ENCODE peak calls at places on chromosomes 12 and 14, in five cellular contexts. One of them, this sample, is unnamed.

GRCh38 chr12:124463341-124463861 is 104.0 kb downstream of the NCOR2 start:
- DNase-seq in HepG2: no peak
- DNase-seq in SK-N-SH: no peak
- DNase-seq in GM12878: no peak
- DNase-seq in K562: no peak
- DNase-seq in this sample: no peak

GRCh38 chr14:105537580-105538474 is 11.4 kb downstream of the TMEM121 start:
- DNase-seq in HepG2: no peak
- DNase-seq in SK-N-SH: peak; percentile 95
- DNase-seq in GM12878: no peak
- DNase-seq in K562: peak; percentile 79
- DNase-seq in this sample: no peak

GRCh38 chr12:125340791-125341190 is 275.6 kb downstream of the AACS start:
- DNase-seq in HepG2: peak; percentile 3
- DNase-seq in SK-N-SH: no peak
- DNase-seq in GM12878: no peak
- DNase-seq in K562: no peak
- DNase-seq in this sample: no peak

GRCh38 chr14:102819790-102820330 is 42.6 kb downstream of the TRAF3 start:
- DNase-seq in HepG2: no peak
- DNase-seq in SK-N-SH: no peak
- DNase-seq in GM12878: no peak
- DNase-seq in K562: no peak
- DNase-seq in this sample: no peak

GRCh38 chr12:112796067-112796466 is 4.5 kb downstream of the RPH3A start:
- DNase-seq in HepG2: no peak
- DNase-seq in SK-N-SH: no peak
- DNase-seq in GM12878: no peak
- DNase-seq in K562: no peak
- DNase-seq in this sample: no peak

GRCh38 chr12:401235-402126 is at the start of gene CCDC77:
- DNase-seq in HepG2: peak; percentile 89
- DNase-seq in SK-N-SH: peak; percentile 95
- DNase-seq in GM12878: peak; percentile 86
- DNase-seq in K562: peak; percentile 92
- DNase-seq in this sample: peak; percentile 96

GRCh38 chr12:76137611-76138010 is 53.1 kb upstream of the NAP1L1 start:
- DNase-seq in HepG2: no peak
- DNase-seq in SK-N-SH: no peak
- DNase-seq in GM12878: no peak
- DNase-seq in K562: no peak
- DNase-seq in this sample: no peak

GRCh38 chr14:67729072-67729561 is 27.4 kb downstream of the RDH12 start:
- DNase-seq in HepG2: peak; percentile 28
- DNase-seq in SK-N-SH: no peak
- DNase-seq in GM12878: no peak
- DNase-seq in K562: no peak
- DNase-seq in this sample: peak; percentile 51

GRCh38 chr12:31323466-31324115 is 2.4 kb downstream of the SINHCAF start:
- DNase-seq in HepG2: no peak
- DNase-seq in SK-N-SH: no peak
- DNase-seq in GM12878: no peak
- DNase-seq in K562: peak; percentile 44
- DNase-seq in this sample: peak; percentile 67

GRCh38 chr12:26032719-26033241 is 74.3 kb downstream of the RASSF8 start:
- DNase-seq in HepG2: no peak
- DNase-seq in SK-N-SH: no peak
- DNase-seq in GM12878: no peak
- DNase-seq in K562: no peak
- DNase-seq in this sample: no peak

GRCh38 chr12:100211698-100212097 is 11.1 kb downstream of the ACTR6 start:
- DNase-seq in HepG2: no peak
- DNase-seq in SK-N-SH: no peak
- DNase-seq in GM12878: no peak
- DNase-seq in K562: no peak
- DNase-seq in this sample: no peak

GRCh38 chr12:32893008-32893407 is 3.6 kb downstream of the PKP2 start:
- DNase-seq in HepG2: peak; percentile 39
- DNase-seq in SK-N-SH: no peak
- DNase-seq in GM12878: no peak
- DNase-seq in K562: no peak
- DNase-seq in this sample: no peak

GRCh38 chr14:106442857-106443256 is 916.5 kb downstream of the TMEM121 start:
- DNase-seq in HepG2: no peak
- DNase-seq in SK-N-SH: no peak
- DNase-seq in GM12878: no peak
- DNase-seq in K562: no peak
- DNase-seq in this sample: no peak

GRCh38 chr14:68665116-68665515 is 127.8 kb downstream of the ZFP36L1 start:
- DNase-seq in HepG2: no peak
- DNase-seq in SK-N-SH: no peak
- DNase-seq in GM12878: no peak
- DNase-seq in K562: no peak
- DNase-seq in this sample: no peak

GRCh38 chr12:108570743-108571603 is 8.6 kb downstream of the ISCU start:
- DNase-seq in HepG2: peak; percentile 12
- DNase-seq in SK-N-SH: no peak
- DNase-seq in GM12878: no peak
- DNase-seq in K562: no peak
- DNase-seq in this sample: no peak

GRCh38 chr12:106035421-106035820 is 103.3 kb downstream of the NUAK1 start:
- DNase-seq in HepG2: no peak
- DNase-seq in SK-N-SH: no peak
- DNase-seq in GM12878: no peak
- DNase-seq in K562: no peak
- DNase-seq in this sample: no peak

GRCh38 chr12:110661337-110661972 is 27.5 kb downstream of the HVCN1 start:
- DNase-seq in HepG2: no peak
- DNase-seq in SK-N-SH: no peak
- DNase-seq in GM12878: peak; percentile 92
- DNase-seq in K562: no peak
- DNase-seq in this sample: no peak

GRCh38 chr12:6827982-6828670 is at the start of gene P3H3:
- DNase-seq in HepG2: peak; percentile 23
- DNase-seq in SK-N-SH: peak; percentile 84
- DNase-seq in GM12878: no peak
- DNase-seq in K562: peak; percentile 49
- DNase-seq in this sample: peak; percentile 76

GRCh38 chr12:108861878-108862587 is 4.7 kb upstream of the SSH1 start:
- DNase-seq in HepG2: no peak
- DNase-seq in SK-N-SH: no peak
- DNase-seq in GM12878: no peak
- DNase-seq in K562: no peak
- DNase-seq in this sample: no peak

GRCh38 chr12:50934981-50935807 is 17.1 kb upstream of the HIGD1C start:
- DNase-seq in HepG2: peak; percentile 57
- DNase-seq in SK-N-SH: no peak
- DNase-seq in GM12878: no peak
- DNase-seq in K562: no peak
- DNase-seq in this sample: no peak

GRCh38 chr12:93453633-93454032 is 11.9 kb upstream of the UBE2N start:
- DNase-seq in HepG2: no peak
- DNase-seq in SK-N-SH: no peak
- DNase-seq in GM12878: no peak
- DNase-seq in K562: no peak
- DNase-seq in this sample: no peak

GRCh38 chr12:122835693-122836026 is 403 bp downstream of the HIP1R start:
- DNase-seq in HepG2: no peak
- DNase-seq in SK-N-SH: peak; percentile 83
- DNase-seq in GM12878: no peak
- DNase-seq in K562: peak; percentile 87
- DNase-seq in this sample: peak; percentile 51

GRCh38 chr12:131096681-131097181 is 143.0 kb downstream of the ADGRD1 start:
- DNase-seq in HepG2: no peak
- DNase-seq in SK-N-SH: no peak
- DNase-seq in GM12878: no peak
- DNase-seq in K562: no peak
- DNase-seq in this sample: no peak

GRCh38 chr14:55721353-55721752 is 141.3 kb downstream of the KTN1 start:
- DNase-seq in HepG2: no peak
- DNase-seq in SK-N-SH: no peak
- DNase-seq in GM12878: no peak
- DNase-seq in K562: no peak
- DNase-seq in this sample: no peak

GRCh38 chr14:102775855-102776760 is 1.1 kb upstream of the TRAF3 start:
- DNase-seq in HepG2: peak; percentile 43
- DNase-seq in SK-N-SH: no peak
- DNase-seq in GM12878: no peak
- DNase-seq in K562: peak; percentile 22
- DNase-seq in this sample: no peak

GRCh38 chr12:131586269-131586668 is 124.6 kb upstream of the SFSWAP start:
- DNase-seq in HepG2: no peak
- DNase-seq in SK-N-SH: no peak
- DNase-seq in GM12878: no peak
- DNase-seq in K562: no peak
- DNase-seq in this sample: no peak

GRCh38 chr12:110972870-110973269 is 52.5 kb upstream of the MYL2 start:
- DNase-seq in HepG2: no peak
- DNase-seq in SK-N-SH: no peak
- DNase-seq in GM12878: no peak
- DNase-seq in K562: no peak
- DNase-seq in this sample: no peak

GRCh38 chr14:69090187-69090789 is 62.6 kb downstream of the DCAF5 start:
- DNase-seq in HepG2: peak; percentile 33
- DNase-seq in SK-N-SH: peak; percentile 32
- DNase-seq in GM12878: no peak
- DNase-seq in K562: peak; percentile 10
- DNase-seq in this sample: no peak

GRCh38 chr12:67344979-67345710 is 76.0 kb downstream of the CAND1 start:
- DNase-seq in HepG2: no peak
- DNase-seq in SK-N-SH: no peak
- DNase-seq in GM12878: no peak
- DNase-seq in K562: no peak
- DNase-seq in this sample: no peak
- TF ChIP-seq YY1 in HepG2: no peak
- TF ChIP-seq YY1 in SK-N-SH: no peak
- TF ChIP-seq YY1 in GM12878: no peak
- TF ChIP-seq YY1 in K562: no peak
- TF ChIP-seq YY1 in this sample: no peak

GRCh38 chr14:32381869-32382268 is 52.8 kb downstream of the AKAP6 start:
- DNase-seq in HepG2: no peak
- DNase-seq in SK-N-SH: no peak
- DNase-seq in GM12878: no peak
- DNase-seq in K562: no peak
- DNase-seq in this sample: no peak
- TF ChIP-seq RFX5 in HepG2: no peak
- TF ChIP-seq RFX5 in SK-N-SH: no peak
- TF ChIP-seq RFX5 in GM12878: no peak
- TF ChIP-seq RFX5 in K562: no peak
- TF ChIP-seq RFX5 in this sample: no peak

DNA sequence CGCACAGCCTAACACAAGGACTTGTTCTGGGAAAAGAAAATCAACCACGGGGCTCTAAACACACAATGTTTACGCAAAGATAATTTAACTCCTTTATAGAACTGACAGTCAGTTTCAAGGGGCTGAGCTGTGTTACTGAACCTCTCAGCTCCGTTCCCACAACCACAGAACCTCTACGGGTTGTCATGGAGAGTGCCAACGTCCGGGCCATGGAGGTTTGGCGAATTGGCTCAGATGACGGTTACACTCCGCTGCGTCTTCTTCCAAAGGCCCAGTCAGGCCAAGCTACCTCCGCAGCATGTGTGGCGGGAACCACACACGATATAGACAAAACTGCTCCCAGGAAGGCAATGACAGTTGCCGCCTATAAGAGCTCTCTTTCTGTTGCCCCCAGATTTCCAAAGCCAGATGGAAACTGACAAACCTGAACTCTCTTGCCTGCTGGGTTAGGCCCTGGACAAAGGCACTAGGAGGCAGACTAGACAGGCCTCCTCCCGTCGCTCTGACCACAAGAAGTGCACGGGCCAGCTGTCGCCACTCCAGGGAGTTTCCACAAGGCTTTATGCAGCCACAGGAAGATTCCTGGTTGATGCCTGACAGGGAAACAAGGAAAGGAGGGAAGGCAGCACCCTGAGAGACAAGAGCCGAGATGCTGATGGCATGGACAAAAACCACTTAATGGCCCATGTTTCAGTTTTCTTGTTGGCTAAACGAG is 30.3 kb downstream of the CCDC88C start:
- DNase-seq in HepG2: no peak
- DNase-seq in SK-N-SH: no peak
- DNase-seq in GM12878: no peak
- DNase-seq in K562: no peak
- DNase-seq in this sample: no peak
- TF ChIP-seq YY1 in HepG2: no peak
- TF ChIP-seq YY1 in SK-N-SH: no peak
- TF ChIP-seq YY1 in GM12878: no peak
- TF ChIP-seq YY1 in K562: no peak
- TF ChIP-seq YY1 in this sample: no peak

GRCh38 chr12:117142094-117142493 is 42.9 kb upstream of the TESC start:
- DNase-seq in HepG2: no peak
- DNase-seq in SK-N-SH: no peak
- DNase-seq in GM12878: no peak
- DNase-seq in K562: no peak
- DNase-seq in this sample: no peak

GRCh38 chr12:117140397-117141096 is 41.3 kb upstream of the TESC start:
- DNase-seq in HepG2: no peak
- DNase-seq in SK-N-SH: no peak
- DNase-seq in GM12878: no peak
- DNase-seq in K562: no peak
- DNase-seq in this sample: no peak

GRCh38 chr12:117141097-117141898 is 42.1 kb upstream of the TESC start:
- DNase-seq in HepG2: no peak
- DNase-seq in SK-N-SH: no peak
- DNase-seq in GM12878: no peak
- DNase-seq in K562: no peak
- DNase-seq in this sample: no peak

GRCh38 chr12:117144599-117144998 is 45.4 kb upstream of the TESC start:
- DNase-seq in HepG2: no peak
- DNase-seq in SK-N-SH: no peak
- DNase-seq in GM12878: no peak
- DNase-seq in K562: no peak
- DNase-seq in this sample: no peak

DNA sequence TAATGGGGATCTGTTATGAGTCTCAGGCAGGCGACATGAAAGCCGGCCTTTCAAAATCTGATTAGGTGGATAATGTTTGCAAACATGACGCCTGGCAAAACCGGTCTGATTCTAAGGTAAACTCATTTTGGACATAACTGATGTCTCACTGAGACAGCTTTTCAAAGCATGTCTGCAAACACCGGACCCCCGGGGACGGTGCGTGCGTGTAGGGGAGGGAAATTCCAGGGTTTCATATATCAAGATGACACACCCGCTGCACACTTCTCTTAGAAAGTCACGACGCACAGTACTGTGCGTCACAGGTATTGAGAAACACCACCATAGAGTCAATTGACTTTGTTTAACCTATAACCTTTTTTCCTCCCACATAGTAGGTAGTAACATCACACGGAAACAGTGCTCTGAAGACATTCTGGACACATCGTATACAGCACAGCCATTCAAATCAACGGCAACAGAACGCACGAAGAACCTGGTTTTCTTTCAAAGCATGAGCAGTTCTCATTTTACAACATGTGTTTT is 43.9 kb upstream of the TESC start:
- DNase-seq in HepG2: peak; percentile 92
- DNase-seq in SK-N-SH: peak; percentile 37
- DNase-seq in GM12878: no peak
- DNase-seq in K562: no peak
- DNase-seq in this sample: no peak
- TF ChIP-seq RFX5 in HepG2: no peak
- TF ChIP-seq RFX5 in SK-N-SH: no peak
- TF ChIP-seq RFX5 in GM12878: no peak
- TF ChIP-seq RFX5 in K562: no peak
- TF ChIP-seq RFX5 in this sample: no peak

GRCh38 chr12:57247041-57247440 is 3.9 kb downstream of the STAC3 start:
- DNase-seq in HepG2: no peak
- DNase-seq in SK-N-SH: no peak
- DNase-seq in GM12878: no peak
- DNase-seq in K562: no peak
- DNase-seq in this sample: no peak
- TF ChIP-seq YY1 in HepG2: no peak
- TF ChIP-seq YY1 in SK-N-SH: no peak
- TF ChIP-seq YY1 in GM12878: no peak
- TF ChIP-seq YY1 in K562: no peak
- TF ChIP-seq YY1 in this sample: no peak

This sample was measured in H1.